ENCODE peak calls at places on chromosome 21, in five cellular contexts. One of them, this sample, is unnamed.

GRCh38 chr21:38869946-38870345 is 64.2 kb downstream of the ETS2 start:
- DNase-seq in lower lobe of right lung: no peak
- DNase-seq in OCI-LY7: no peak
- DNase-seq in prostate gland: no peak
- DNase-seq in lower leg skin: no peak
- DNase-seq in this sample: no peak

GRCh38 chr21:32437729-32438128 is 25.2 kb downstream of the EVA1C start:
- DNase-seq in lower leg skin: no peak
- DNase-seq in prostate gland: no peak
- DNase-seq in lower lobe of right lung: no peak
- DNase-seq in OCI-LY7: no peak
- DNase-seq in this sample: peak; percentile 30

GRCh38 chr21:16713331-16714114 is 799.3 kb upstream of the CXADR start:
- DNase-seq in lower lobe of right lung: no peak
- DNase-seq in lower leg skin: no peak
- DNase-seq in prostate gland: no peak
- DNase-seq in OCI-LY7: no peak
- DNase-seq in this sample: no peak

GRCh38 chr21:31479714-31480113 is 135.7 kb upstream of the TIAM1 start:
- DNase-seq in prostate gland: no peak
- DNase-seq in lower leg skin: no peak
- DNase-seq in lower lobe of right lung: no peak
- DNase-seq in OCI-LY7: no peak
- DNase-seq in this sample: no peak

GRCh38 chr21:16870116-16870515 is 642.7 kb upstream of the CXADR start:
- DNase-seq in prostate gland: no peak
- DNase-seq in lower lobe of right lung: no peak
- DNase-seq in OCI-LY7: no peak
- DNase-seq in lower leg skin: no peak
- DNase-seq in this sample: no peak

GRCh38 chr21:32733356-32733755 is 5.5 kb upstream of the SYNJ1 start:
- DNase-seq in OCI-LY7: no peak
- DNase-seq in prostate gland: no peak
- DNase-seq in lower lobe of right lung: no peak
- DNase-seq in lower leg skin: no peak
- DNase-seq in this sample: no peak

GRCh38 chr21:28687571-28687970 is 305.1 kb downstream of the LTN1 start:
- DNase-seq in OCI-LY7: no peak
- DNase-seq in lower lobe of right lung: no peak
- DNase-seq in prostate gland: no peak
- DNase-seq in lower leg skin: no peak
- DNase-seq in this sample: no peak

GRCh38 chr21:33684923-33685560 is 42.7 kb downstream of the ITSN1 start:
- DNase-seq in lower lobe of right lung: no peak
- DNase-seq in lower leg skin: no peak
- DNase-seq in prostate gland: no peak
- DNase-seq in OCI-LY7: no peak
- DNase-seq in this sample: no peak

GRCh38 chr21:16370176-16370575 is 640.4 kb downstream of the USP25 start:
- DNase-seq in prostate gland: no peak
- DNase-seq in lower lobe of right lung: no peak
- DNase-seq in lower leg skin: no peak
- DNase-seq in OCI-LY7: no peak
- DNase-seq in this sample: no peak

GRCh38 chr21:28436286-28436932 is 556.3 kb downstream of the LTN1 start:
- DNase-seq in OCI-LY7: no peak
- DNase-seq in prostate gland: no peak
- DNase-seq in lower lobe of right lung: no peak
- DNase-seq in lower leg skin: no peak
- DNase-seq in this sample: no peak

GRCh38 chr21:18370292-18370691 is 33.3 kb downstream of the TMPRSS15 start:
- DNase-seq in lower lobe of right lung: no peak
- DNase-seq in prostate gland: no peak
- DNase-seq in lower leg skin: no peak
- DNase-seq in OCI-LY7: peak; percentile 15
- DNase-seq in this sample: no peak
- TF ChIP-seq CTCF in lower lobe of right lung: no peak
- TF ChIP-seq CTCF in prostate gland: no peak
- TF ChIP-seq CTCF in lower leg skin: no peak
- TF ChIP-seq CTCF in OCI-LY7: peak; percentile 57
- TF ChIP-seq CTCF in this sample: no peak

GRCh38 chr21:45455321-45456013 is 50.5 kb downstream of the COL18A1 start:
- DNase-seq in prostate gland: peak; percentile 61
- DNase-seq in lower leg skin: no peak
- DNase-seq in lower lobe of right lung: no peak
- DNase-seq in OCI-LY7: no peak
- DNase-seq in this sample: no peak
- TF ChIP-seq CTCF in prostate gland: no peak
- TF ChIP-seq CTCF in lower leg skin: no peak
- TF ChIP-seq CTCF in lower lobe of right lung: no peak
- TF ChIP-seq CTCF in OCI-LY7: no peak
- TF ChIP-seq CTCF in this sample: no peak

GRCh38 chr21:36860736-36861594 is 105.5 kb downstream of the HLCS start:
- DNase-seq in prostate gland: no peak
- DNase-seq in lower lobe of right lung: no peak
- DNase-seq in lower leg skin: no peak
- DNase-seq in OCI-LY7: no peak
- DNase-seq in this sample: no peak
- TF ChIP-seq CTCF in prostate gland: no peak
- TF ChIP-seq CTCF in lower lobe of right lung: no peak
- TF ChIP-seq CTCF in lower leg skin: no peak
- TF ChIP-seq CTCF in OCI-LY7: no peak
- TF ChIP-seq CTCF in this sample: no peak

GRCh38 chr21:37367301-37367757 is 756 bp downstream of the DYRK1A start:
- DNase-seq in prostate gland: no peak
- DNase-seq in OCI-LY7: peak; percentile 55
- DNase-seq in lower lobe of right lung: no peak
- DNase-seq in lower leg skin: no peak
- DNase-seq in this sample: no peak

GRCh38 chr21:37367758-37368535 is 1.4 kb downstream of the DYRK1A start:
- DNase-seq in lower leg skin: peak; percentile 89
- DNase-seq in OCI-LY7: peak; percentile 36
- DNase-seq in lower lobe of right lung: peak; percentile 67
- DNase-seq in prostate gland: peak; percentile 12
- DNase-seq in this sample: peak; percentile 35

GRCh38 chr21:37364722-37365121 is 1.9 kb upstream of the DYRK1A start:
- DNase-seq in lower leg skin: no peak
- DNase-seq in lower lobe of right lung: no peak
- DNase-seq in OCI-LY7: peak; percentile 44
- DNase-seq in prostate gland: no peak
- DNase-seq in this sample: no peak

GRCh38 chr21:37365657-37366487 is 701 bp upstream of the DYRK1A start:
- DNase-seq in OCI-LY7: peak; percentile 74
- DNase-seq in lower lobe of right lung: peak; percentile 84
- DNase-seq in lower leg skin: peak; percentile 93
- DNase-seq in prostate gland: peak; percentile 54
- DNase-seq in this sample: peak; percentile 81

DNA sequence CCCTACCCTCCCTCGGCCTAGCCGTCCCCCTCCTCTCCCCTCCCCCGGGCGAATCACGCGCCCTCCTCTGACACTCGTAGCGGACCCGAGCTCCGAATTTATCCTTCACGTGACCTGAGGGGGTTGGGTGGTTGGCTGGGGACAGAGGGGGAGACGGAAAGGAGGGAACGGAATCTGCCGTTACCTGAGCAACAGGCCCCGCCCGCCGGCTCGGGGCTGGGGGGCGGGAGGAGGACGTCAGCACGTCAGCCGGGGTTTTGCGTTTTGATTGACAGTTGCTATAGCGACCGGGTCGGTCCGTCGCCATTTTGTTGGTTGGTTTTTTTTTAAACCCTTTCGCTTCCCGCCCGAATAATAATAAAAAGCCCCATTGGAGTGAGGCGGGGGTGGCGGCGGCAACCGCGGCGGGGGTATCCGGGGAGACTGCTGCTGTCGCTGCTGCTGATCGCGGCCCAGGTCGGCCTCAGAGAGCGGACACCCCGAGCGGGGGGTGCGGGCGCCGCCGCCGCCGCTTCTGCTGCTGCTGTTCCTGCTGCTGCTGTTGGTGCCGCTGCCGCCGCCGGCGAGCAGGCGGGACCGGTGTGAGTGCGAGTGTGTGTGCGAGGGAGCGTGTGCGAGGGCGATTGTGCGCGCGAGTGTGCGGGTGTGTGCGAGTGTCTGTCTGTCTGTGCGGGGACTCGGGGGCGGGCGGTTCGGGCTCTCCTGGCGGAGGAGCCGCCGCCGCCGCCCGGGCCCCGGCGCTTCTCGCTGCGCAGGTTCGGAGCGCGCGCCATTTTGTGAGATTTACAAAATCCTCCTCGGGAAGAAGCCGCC is at the start of gene DYRK1A:
- DNase-seq in lower lobe of right lung: peak; percentile 97
- DNase-seq in OCI-LY7: peak; percentile 98
- DNase-seq in lower leg skin: peak; percentile 100
- DNase-seq in prostate gland: peak; percentile 98
- DNase-seq in this sample: peak; percentile 98
- TF ChIP-seq CTCF in lower lobe of right lung: no peak
- TF ChIP-seq CTCF in OCI-LY7: no peak
- TF ChIP-seq CTCF in lower leg skin: no peak
- TF ChIP-seq CTCF in prostate gland: peak; percentile 11
- TF ChIP-seq CTCF in this sample: no peak

DNA sequence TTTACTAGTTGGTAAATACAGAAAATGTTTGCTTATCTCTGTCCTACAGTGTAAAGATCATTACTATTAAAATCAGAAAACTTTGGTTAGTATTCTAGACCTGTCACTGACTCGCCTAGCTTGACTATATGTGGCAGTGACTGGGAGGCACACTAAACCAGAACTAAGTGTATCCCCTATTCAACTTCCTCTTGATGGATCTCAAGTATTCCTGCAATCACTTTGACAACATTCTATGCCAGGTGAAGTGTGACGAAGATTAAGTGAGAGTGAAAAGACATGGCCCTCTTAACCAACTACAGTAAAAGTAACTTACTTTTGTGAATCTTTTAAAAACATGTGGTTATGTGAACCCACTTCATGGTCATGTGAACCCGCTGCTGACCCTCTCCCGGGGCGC is 223.0 kb upstream of the ADAMTS5 start:
- DNase-seq in prostate gland: no peak
- DNase-seq in OCI-LY7: no peak
- DNase-seq in lower lobe of right lung: no peak
- DNase-seq in lower leg skin: no peak
- DNase-seq in this sample: no peak
- TF ChIP-seq CTCF in prostate gland: no peak
- TF ChIP-seq CTCF in OCI-LY7: no peak
- TF ChIP-seq CTCF in lower lobe of right lung: no peak
- TF ChIP-seq CTCF in lower leg skin: no peak
- TF ChIP-seq CTCF in this sample: no peak

GRCh38 chr21:46212721-46213484 is 15.7 kb downstream of the LSS start:
- DNase-seq in lower leg skin: peak; percentile 70
- DNase-seq in OCI-LY7: no peak
- DNase-seq in lower lobe of right lung: peak; percentile 35
- DNase-seq in prostate gland: no peak
- DNase-seq in this sample: no peak

GRCh38 chr21:46208761-46209721 is 19.5 kb downstream of the LSS start:
- DNase-seq in OCI-LY7: no peak
- DNase-seq in lower lobe of right lung: peak; percentile 42
- DNase-seq in prostate gland: no peak
- DNase-seq in lower leg skin: no peak
- DNase-seq in this sample: no peak

GRCh38 chr21:46211376-46211775 is 17.2 kb downstream of the LSS start:
- DNase-seq in prostate gland: no peak
- DNase-seq in OCI-LY7: no peak
- DNase-seq in lower lobe of right lung: peak; percentile 32
- DNase-seq in lower leg skin: no peak
- DNase-seq in this sample: no peak

GRCh38 chr21:46211786-46212720 is 16.5 kb downstream of the LSS start:
- DNase-seq in lower lobe of right lung: peak; percentile 30
- DNase-seq in OCI-LY7: no peak
- DNase-seq in lower leg skin: peak; percentile 75
- DNase-seq in prostate gland: no peak
- DNase-seq in this sample: no peak

DNA sequence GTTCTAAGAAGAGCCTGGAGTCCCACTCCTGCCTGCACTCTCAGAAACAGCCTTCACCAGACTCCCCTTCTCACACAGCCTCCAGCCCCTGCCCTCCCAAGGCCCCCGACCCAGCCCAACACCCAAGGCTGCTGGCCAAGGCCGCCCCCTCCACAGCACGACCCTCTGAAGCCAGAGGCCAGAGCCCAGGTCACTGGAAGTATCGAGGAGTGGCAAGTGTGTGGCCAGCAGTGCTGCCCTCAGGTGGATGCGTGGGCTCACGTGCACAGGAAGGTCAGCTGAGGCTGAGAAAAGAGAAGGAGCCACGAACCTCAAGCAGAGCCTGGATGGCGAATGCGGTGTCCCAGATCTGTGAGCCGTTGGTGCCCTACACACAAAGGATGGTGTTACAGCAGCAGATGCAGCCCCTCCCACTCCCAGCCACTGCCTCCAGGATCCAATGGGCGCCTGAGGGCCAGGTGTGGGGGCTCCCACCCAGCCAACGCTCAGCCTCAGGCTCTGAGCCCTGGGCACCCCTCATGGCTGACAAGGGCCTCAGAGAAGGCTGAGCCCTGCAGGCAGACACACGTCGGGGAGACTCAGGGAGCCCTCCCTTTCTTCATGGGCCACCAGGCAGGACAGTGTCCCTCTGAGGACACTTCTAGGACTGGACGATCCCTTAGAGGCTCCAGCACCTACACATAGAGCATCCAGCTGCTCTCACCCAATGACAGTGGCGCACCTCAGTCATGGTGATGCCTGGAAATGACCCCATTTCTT is 18.0 kb downstream of the LSS start:
- DNase-seq in OCI-LY7: no peak
- DNase-seq in lower lobe of right lung: peak; percentile 28
- DNase-seq in lower leg skin: no peak
- DNase-seq in prostate gland: no peak
- DNase-seq in this sample: no peak
- TF ChIP-seq CTCF in OCI-LY7: no peak
- TF ChIP-seq CTCF in lower lobe of right lung: no peak
- TF ChIP-seq CTCF in lower leg skin: no peak
- TF ChIP-seq CTCF in prostate gland: no peak
- TF ChIP-seq CTCF in this sample: no peak

GRCh38 chr21:42851812-42852665 is 27.3 kb downstream of the WDR4 start:
- DNase-seq in lower leg skin: no peak
- DNase-seq in prostate gland: no peak
- DNase-seq in lower lobe of right lung: no peak
- DNase-seq in OCI-LY7: no peak
- DNase-seq in this sample: no peak

GRCh38 chr21:42848932-42849758 is 30.2 kb downstream of the WDR4 start:
- DNase-seq in lower lobe of right lung: peak; percentile 39
- DNase-seq in OCI-LY7: no peak
- DNase-seq in lower leg skin: no peak
- DNase-seq in prostate gland: no peak
- DNase-seq in this sample: no peak

GRCh38 chr21:42850463-42850862 is 28.9 kb downstream of the WDR4 start:
- DNase-seq in lower lobe of right lung: no peak
- DNase-seq in OCI-LY7: no peak
- DNase-seq in lower leg skin: no peak
- DNase-seq in prostate gland: no peak
- DNase-seq in this sample: no peak

GRCh38 chr21:42849759-42850412 is 29.5 kb downstream of the WDR4 start:
- DNase-seq in prostate gland: no peak
- DNase-seq in lower leg skin: no peak
- DNase-seq in lower lobe of right lung: no peak
- DNase-seq in OCI-LY7: no peak
- DNase-seq in this sample: no peak

GRCh38 chr21:42850866-42851391 is 28.4 kb downstream of the WDR4 start:
- DNase-seq in lower leg skin: no peak
- DNase-seq in OCI-LY7: peak; percentile 34
- DNase-seq in prostate gland: no peak
- DNase-seq in lower lobe of right lung: no peak
- DNase-seq in this sample: peak; percentile 63
- TF ChIP-seq CTCF in lower leg skin: no peak
- TF ChIP-seq CTCF in OCI-LY7: peak; percentile 76
- TF ChIP-seq CTCF in prostate gland: peak; percentile 22
- TF ChIP-seq CTCF in lower lobe of right lung: peak; percentile 44
- TF ChIP-seq CTCF in this sample: peak; percentile 47